ENCODE peak calls at places on chromosomes 13 and 19, in five cellular contexts. W, B, P, I and K are unnamed samples.

GRCh38 chr19:52722062-52723005 is 12.5 kb downstream of the ZNF611 start:
- DNase-seq in W (peak; percentile 85), B (no peak), P (peak; percentile 86), I (no peak), K (no peak)

GRCh38 chr13:33633701-33634525 is 184.0 kb upstream of the RFC3 start:
- DNase-seq in W (peak; percentile 48), B (no peak), P (peak; percentile 18), I (no peak), K (no peak)

GRCh38 chr19:28537896-28538295 is 675.1 kb downstream of the UQCRFS1 start:
- DNase-seq in W (no peak), B (no peak), P (no peak), I (no peak), K (no peak)

GRCh38 chr19:33673258-33673875 is 51.6 kb downstream of the CHST8 start:
- DNase-seq in W (no peak), B (no peak), P (no peak), I (no peak), K (no peak)

GRCh38 chr13:51223284-51224270 is 1.4 kb downstream of the FAM124A start:
- DNase-seq in W (no peak), B (no peak), P (no peak), I (peak; percentile 36), K (peak; percentile 43)

GRCh38 chr13:100513987-100514670 is 74.5 kb downstream of the GGACT start:
- DNase-seq in W (peak; percentile 5), B (no peak), P (peak; percentile 42), I (peak; percentile 45), K (no peak)

GRCh38 chr19:7605490-7606222 is 10.0 kb downstream of the CAMSAP3 start:
- DNase-seq in W (peak; percentile 40), B (no peak), P (peak; percentile 26), I (peak; percentile 93), K (peak; percentile 91)

GRCh38 chr19:43784981-43785808 is 4.4 kb upstream of the KCNN4 start:
- DNase-seq in W (peak; percentile 85), B (peak; percentile 32), P (peak; percentile 81), I (peak; percentile 84), K (peak; percentile 92)

GRCh38 chr19:13007292-13008045 is 12.2 kb downstream of the NFIX start:
- DNase-seq in W (no peak), B (peak; percentile 78), P (no peak), I (peak; percentile 57), K (no peak)

GRCh38 chr13:79492313-79492798 is 11.4 kb downstream of the NDFIP2 start:
- DNase-seq in W (peak; percentile 33), B (no peak), P (peak; percentile 28), I (no peak), K (peak; percentile 38)

GRCh38 chr19:10818306-10819123 is 17.5 kb downstream of the TMED1 start:
- DNase-seq in W (no peak), B (no peak), P (no peak), I (no peak), K (no peak)

GRCh38 chr19:20278342-20278741 is 111.3 kb downstream of the ZNF486 start:
- DNase-seq in W (peak; percentile 57), B (no peak), P (no peak), I (peak; percentile 35), K (peak; percentile 90)

GRCh38 chr19:14502334-14503092 is 6.6 kb upstream of the GIPC1 start:
- DNase-seq in W (peak; percentile 61), B (no peak), P (no peak), I (no peak), K (no peak)

GRCh38 chr13:49060698-49061387 is 85.1 kb downstream of the FNDC3A start:
- DNase-seq in W (peak; percentile 71), B (no peak), P (peak; percentile 51), I (no peak), K (no peak)

GRCh38 chr19:43465468-43466120 is at the start of gene LYPD3:
- DNase-seq in W (peak; percentile 41), B (peak; percentile 49), P (peak; percentile 63), I (peak; percentile 87), K (peak; percentile 82)

GRCh38 chr13:112575680-112576079 is 12.3 kb downstream of the TUBGCP3 start:
- DNase-seq in W (no peak), B (no peak), P (peak; percentile 40), I (peak; percentile 80), K (peak; percentile 70)

GRCh38 chr19:17889609-17890214 is 18.0 kb downstream of the SLC5A5 start:
- DNase-seq in W (peak; percentile 56), B (no peak), P (peak; percentile 28), I (peak; percentile 87), K (peak; percentile 90)

GRCh38 chr13:20069956-20070355 is 90.9 kb downstream of the GJA3 start:
- DNase-seq in W (no peak), B (no peak), P (no peak), I (no peak), K (no peak)

GRCh38 chr13:60662595-60662994 is 265.6 kb downstream of the TDRD3 start:
- DNase-seq in W (no peak), B (no peak), P (no peak), I (no peak), K (no peak)

GRCh38 chr19:18168673-18169381 is 4.8 kb upstream of the IFI30 start:
- DNase-seq in W (no peak), B (no peak), P (no peak), I (peak; percentile 62), K (no peak)

GRCh38 chr19:41327076-41327475 is 17.1 kb downstream of the CCDC97 start:
- DNase-seq in W (no peak), B (no peak), P (no peak), I (no peak), K (no peak)

GRCh38 chr13:111037838-111038397 is 77.2 kb upstream of the ARHGEF7 start:
- DNase-seq in W (no peak), B (no peak), P (peak; percentile 60), I (no peak), K (peak; percentile 4)

GRCh38 chr19:35213678-35214632 is 14.6 kb downstream of the FAM187B start:
- DNase-seq in W (peak; percentile 92), B (peak; percentile 28), P (peak; percentile 66), I (no peak), K (no peak)

DNA sequence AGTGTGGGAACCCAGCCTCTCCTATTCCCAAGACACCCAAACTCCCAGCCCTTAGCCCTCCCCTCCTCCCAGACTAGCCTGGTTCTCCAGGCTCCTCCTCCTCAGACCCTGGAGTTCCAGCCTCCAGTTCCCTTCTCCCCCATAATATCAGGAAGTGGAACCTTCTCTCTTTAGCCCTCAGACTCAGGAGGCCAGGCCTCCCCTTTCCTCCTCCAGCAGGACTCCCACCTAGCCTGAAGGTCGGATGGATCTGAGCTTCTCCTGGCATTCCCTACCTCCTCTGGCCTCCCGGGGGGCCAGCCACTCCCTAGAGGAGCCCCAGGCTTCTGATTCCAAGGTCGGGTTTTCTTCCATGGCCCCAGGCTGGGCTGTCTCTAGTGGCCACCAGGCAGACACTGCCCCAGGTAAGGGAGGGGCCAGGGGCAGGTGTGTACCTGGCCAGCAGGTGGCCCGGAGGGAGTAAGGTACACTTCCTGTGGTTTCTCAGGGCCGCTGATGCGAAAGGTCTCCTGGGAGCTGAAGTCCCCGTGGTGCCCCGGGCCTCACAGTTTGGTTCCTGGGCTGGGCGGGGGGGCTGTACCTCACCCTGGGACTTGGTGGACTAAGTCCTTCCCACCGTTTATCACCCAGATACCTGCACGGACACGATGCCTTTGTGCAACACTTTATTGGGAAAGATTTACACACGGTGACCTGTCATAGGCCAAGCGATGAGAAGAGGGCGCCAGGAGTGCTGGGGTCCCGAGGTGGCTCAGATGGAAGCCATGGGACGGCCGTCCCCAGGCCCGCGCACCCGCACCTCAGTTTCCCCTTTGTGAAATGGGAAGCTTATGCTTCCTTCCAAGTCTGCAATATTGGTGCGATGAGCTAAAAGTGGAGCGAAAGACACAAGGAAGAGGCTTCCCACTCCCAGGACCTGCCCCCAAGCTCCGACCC is at the start of gene TMC4:
- DNase-seq in W (no peak), B (no peak), P (peak; percentile 35), I (peak; percentile 95), K (peak; percentile 97)
- H3K4me3 ChIP-seq in W (no peak within 1 kb of the TSS), B (no peak within 1 kb of the TSS), P (no peak within 1 kb of the TSS), I (peak within 1 kb of the TSS; percentile 51), K (peak within 1 kb of the TSS; percentile 53)

DNA sequence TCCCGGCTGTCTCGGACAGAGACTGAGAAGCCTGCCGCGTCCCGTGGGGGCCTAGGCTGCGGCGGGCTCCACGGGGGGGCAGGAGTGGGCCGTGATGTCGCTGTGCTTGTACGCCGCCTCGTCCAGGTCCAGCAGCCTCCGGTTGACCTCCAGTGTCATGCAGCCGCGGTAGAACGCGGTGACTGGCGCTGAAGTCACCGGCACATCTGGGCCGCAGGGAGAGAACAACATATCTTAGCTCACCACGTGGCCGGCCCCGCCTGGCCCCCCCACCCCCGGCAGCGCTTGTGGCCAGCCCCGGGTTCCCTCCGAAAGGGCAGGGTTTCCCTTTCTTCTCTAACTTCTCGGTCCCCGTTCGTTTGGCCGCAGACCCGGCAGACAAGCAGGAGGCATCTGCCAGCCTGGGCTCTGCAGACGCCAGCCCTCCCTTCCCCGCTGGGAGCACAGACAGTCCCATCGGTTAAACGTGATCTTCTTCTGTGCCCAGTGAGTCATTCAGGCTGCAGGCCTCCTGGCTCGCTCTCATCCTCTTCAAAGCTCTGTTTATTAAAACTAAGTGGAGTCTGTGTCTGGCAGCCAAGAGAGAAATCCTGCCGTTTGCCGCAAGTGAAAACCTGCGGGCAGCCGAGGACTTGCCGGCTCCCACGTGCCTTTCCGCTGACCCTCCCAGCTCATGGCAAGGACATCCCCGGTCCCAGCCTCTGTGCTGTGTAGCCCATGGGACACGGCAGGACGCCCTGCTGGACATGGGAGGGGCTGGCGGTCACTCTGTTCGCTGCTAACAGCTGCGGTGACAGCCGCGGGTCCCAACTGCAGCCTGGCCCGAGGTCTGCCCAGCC is 42.8 kb downstream of the GAS6 start:
- DNase-seq in W (peak; percentile 97), B (peak; percentile 87), P (peak; percentile 99), I (no peak), K (no peak)
- H3K4me3 ChIP-seq in W (no peak overlapping the region), B (no peak overlapping the region), P (no peak overlapping the region), I (no peak overlapping the region), K (no peak overlapping the region)

GRCh38 chr13:76168661-76169060 is 532.5 kb downstream of the LMO7 start:
- DNase-seq in W (no peak), B (no peak), P (no peak), I (no peak), K (no peak)
- H3K4me3 ChIP-seq in W (no peak overlapping the region), B (no peak overlapping the region), P (no peak overlapping the region), I (no peak overlapping the region), K (no peak overlapping the region)

GRCh38 chr19:2235026-2235395 is 1.1 kb downstream of the PLEKHJ1 start:
- DNase-seq in W (no peak), B (no peak), P (no peak), I (no peak), K (no peak)

GRCh38 chr19:2231621-2232221 is 4.4 kb downstream of the PLEKHJ1 start:
- DNase-seq in W (no peak), B (no peak), P (no peak), I (peak; percentile 82), K (no peak)

GRCh38 chr19:2235396-2236284 is 489 bp downstream of the PLEKHJ1 start:
- DNase-seq in W (no peak), B (no peak), P (no peak), I (peak; percentile 82), K (peak; percentile 47)

GRCh38 chr19:2232286-2233151 is 3.6 kb downstream of the PLEKHJ1 start:
- DNase-seq in W (no peak), B (no peak), P (no peak), I (no peak), K (no peak)

DNA sequence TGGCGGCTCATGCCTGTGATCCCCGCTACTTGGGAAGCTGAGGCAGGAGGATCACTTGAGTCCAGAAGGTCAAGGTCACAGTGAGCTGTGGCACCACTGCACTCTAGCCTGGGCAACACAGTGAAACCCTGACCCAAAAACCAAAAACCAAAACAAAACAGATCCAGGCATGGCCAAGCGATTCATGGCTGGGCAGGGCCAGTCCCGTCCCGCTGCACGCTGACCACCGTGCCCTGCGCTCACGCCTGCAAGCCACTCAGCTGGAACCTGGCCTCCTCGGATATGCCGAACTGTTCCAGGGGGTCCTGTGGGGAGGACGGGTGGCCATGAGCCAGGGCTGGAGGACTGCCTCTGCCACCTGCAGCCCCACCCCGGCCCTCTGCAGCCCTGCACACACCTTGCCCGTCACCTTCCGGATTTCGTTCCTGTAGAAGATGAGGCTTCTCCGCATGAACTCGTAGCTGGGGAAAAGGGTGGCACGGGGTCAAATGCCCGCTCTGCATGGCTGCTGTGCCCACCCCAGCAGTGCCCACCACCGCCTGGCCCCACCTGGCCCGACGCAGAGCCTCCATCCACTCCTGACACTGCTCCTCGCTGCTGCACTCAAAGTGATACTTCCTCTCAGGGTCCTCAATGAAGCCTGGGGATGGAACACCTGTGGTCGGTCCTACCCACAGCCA is 2.4 kb downstream of the PLEKHJ1 start:
- DNase-seq in W (no peak), B (no peak), P (no peak), I (no peak), K (no peak)
- H3K4me3 ChIP-seq in W (no peak overlapping the region), B (no peak overlapping the region), P (no peak overlapping the region), I (no peak overlapping the region), K (no peak overlapping the region)